ENCODE peak calls at places on chromosomes 2 and 18, in seven cellular contexts. Q is astrocyte of the spinal cord; L is CD8-positive, alpha-beta T cell; I is HL-60; Z is effector memory CD8-positive, alpha-beta T cell; O is GM12865; T is effector CD8-positive, alpha-beta T cell. D is an unnamed sample.

GRCh38 chr2:5070257-5070656 is 621.9 kb upstream of the SOX11 start:
- DNase-seq in Q (peak; percentile 31), L (no peak), I (peak; percentile 1), Z (no peak), O (no peak), T (no peak), D (no peak)

GRCh38 chr2:190781604-190782198 is 98.9 kb upstream of the GLS start:
- DNase-seq in Q (peak; percentile 72), L (peak; percentile 41), I (peak; percentile 28), Z (peak; percentile 42), O (peak; percentile 71), T (peak; percentile 9), D (no peak)

GRCh38 chr2:38239452-38239851 is 137.6 kb downstream of the ATL2 start:
- DNase-seq in Q (peak; percentile 36), L (no peak), I (no peak), Z (no peak), O (no peak), T (no peak), D (no peak)

GRCh38 chr2:219124379-219125110 is 36.1 kb downstream of the NHEJ1 start:
- DNase-seq in Q (peak; percentile 37), L (peak; percentile 34), I (no peak), Z (peak; percentile 15), O (no peak), T (no peak), D (no peak)

GRCh38 chr2:27016801-27017325 is 15.9 kb upstream of the TMEM214 start:
- DNase-seq in Q (peak; percentile 74), L (peak; percentile 51), I (no peak), Z (no peak), O (peak; percentile 64), T (peak; percentile 13), D (peak; percentile 61)

GRCh38 chr2:17621781-17622180 is 81.3 kb downstream of the VSNL1 start:
- DNase-seq in Q (peak; percentile 28), L (no peak), I (no peak), Z (no peak), O (no peak), T (no peak), D (no peak)

GRCh38 chr2:102110168-102110567 is 32.4 kb upstream of the IL1R1 start:
- DNase-seq in Q (no peak), L (no peak), I (no peak), Z (no peak), O (no peak), T (no peak), D (no peak)

GRCh38 chr2:174786066-174786725 is 21.9 kb upstream of the CHRNA1 start:
- DNase-seq in Q (peak; percentile 64), L (no peak), I (no peak), Z (no peak), O (no peak), T (no peak), D (no peak)

GRCh38 chr2:30421551-30422436 is 25.3 kb upstream of the LCLAT1 start:
- DNase-seq in Q (peak; percentile 92), L (peak; percentile 69), I (no peak), Z (no peak), O (no peak), T (peak; percentile 10), D (no peak)

GRCh38 chr18:37550118-37550875 is 15.3 kb downstream of the CELF4 start:
- DNase-seq in Q (no peak), L (no peak), I (no peak), Z (no peak), O (no peak), T (no peak), D (no peak)

GRCh38 chr2:200034816-200035215 is 79.4 kb downstream of the MAIP1 start:
- DNase-seq in Q (no peak), L (no peak), I (no peak), Z (no peak), O (no peak), T (no peak), D (no peak)

GRCh38 chr2:186101603-186102002 is 363.0 kb downstream of the FSIP2 start:
- DNase-seq in Q (no peak), L (no peak), I (no peak), Z (no peak), O (no peak), T (no peak), D (no peak)

GRCh38 chr2:17853799-17854198 is 24.7 kb upstream of the KCNS3 start:
- DNase-seq in Q (no peak), L (no peak), I (no peak), Z (no peak), O (no peak), T (no peak), D (no peak)

D was measured in H1.